ENCODE peak calls at places on chromosomes 12 and 14, in ten cellular contexts. R, X, U, A, P, W, Z, M, O and Q are unnamed samples.

GRCh38 chr12:116937640-116938039 is 26.9 kb downstream of the FBXW8 start:
- DNase-seq in R (no peak), X (no peak), U (no peak), A (no peak), P (no peak), W (no peak), Z (no peak), M (peak), O (no peak), Q (peak)

GRCh38 chr12:99810718-99811593 is 163.4 kb downstream of the GARIN6 start:
- DNase-seq in R (peak), X (no peak), U (no peak), A (peak), P (no peak), W (no peak), Z (no peak), M (no peak), O (no peak), Q (no peak)

GRCh38 chr14:71621276-71621675 is 311.0 kb upstream of the RGS6 start:
- DNase-seq in R (no peak), X (no peak), U (no peak), A (no peak), P (no peak), W (no peak), Z (no peak), M (no peak), O (no peak), Q (no peak)

GRCh38 chr14:31206536-31207286 is 882 bp downstream of the HECTD1 start:
- DNase-seq in R (peak), X (peak), U (peak), A (no peak), P (peak), W (peak), Z (peak), M (peak), O (no peak), Q (peak)

GRCh38 chr12:4379410-4379809 is at the start of gene FGF23:
- DNase-seq in R (no peak), X (no peak), U (peak), A (no peak), P (no peak), W (no peak), Z (peak), M (no peak), O (no peak), Q (peak)

GRCh38 chr14:21768116-21768874 is 94.7 kb upstream of the OR4E1 start:
- DNase-seq in R (peak), X (no peak), U (peak), A (peak), P (no peak), W (no peak), Z (no peak), M (no peak), O (no peak), Q (no peak)

GRCh38 chr12:68400231-68400829 is 68.2 kb upstream of the MDM1 start:
- DNase-seq in R (no peak), X (no peak), U (no peak), A (no peak), P (no peak), W (no peak), Z (no peak), M (no peak), O (no peak), Q (no peak)

GRCh38 chr14:24734917-24735500 is 101.0 kb upstream of the GZMB start:
- DNase-seq in R (peak), X (peak), U (peak), A (peak), P (no peak), W (no peak), Z (peak), M (no peak), O (peak), Q (peak)

GRCh38 chr12:4283512-4284255 is 10.1 kb downstream of the CCND2 start:
- DNase-seq in R (no peak), X (no peak), U (no peak), A (no peak), P (no peak), W (no peak), Z (no peak), M (no peak), O (no peak), Q (no peak)

GRCh38 chr12:24838531-24838950 is 110.4 kb downstream of the BCAT1 start:
- DNase-seq in R (peak), X (peak), U (no peak), A (no peak), P (peak), W (no peak), Z (no peak), M (peak), O (peak), Q (no peak)

GRCh38 chr14:65103150-65103760 is 938 bp upstream of the MAX start:
- DNase-seq in R (peak), X (peak), U (peak), A (peak), P (no peak), W (no peak), Z (no peak), M (no peak), O (no peak), Q (no peak)

GRCh38 chr14:58607131-58607531 is 30.6 kb upstream of the DACT1 start:
- DNase-seq in R (no peak), X (no peak), U (peak), A (no peak), P (no peak), W (no peak), Z (no peak), M (no peak), O (no peak), Q (no peak)

GRCh38 chr12:125222876-125223275 is 157.6 kb downstream of the AACS start:
- DNase-seq in R (no peak), X (no peak), U (no peak), A (no peak), P (no peak), W (no peak), Z (no peak), M (no peak), O (no peak), Q (no peak)

GRCh38 chr14:40216976-40217375 is 784.7 kb upstream of the FBXO33 start:
- DNase-seq in R (no peak), X (no peak), U (no peak), A (no peak), P (no peak), W (no peak), Z (no peak), M (no peak), O (no peak), Q (no peak)

GRCh38 chr12:125284945-125285344 is 219.7 kb downstream of the AACS start:
- DNase-seq in R (no peak), X (no peak), U (no peak), A (no peak), P (no peak), W (no peak), Z (no peak), M (no peak), O (no peak), Q (no peak)

GRCh38 chr14:65223636-65224035 is 121.3 kb upstream of the MAX start:
- DNase-seq in R (no peak), X (no peak), U (no peak), A (no peak), P (no peak), W (no peak), Z (no peak), M (no peak), O (no peak), Q (no peak)

GRCh38 chr12:110565919-110566871 is 16.9 kb downstream of the PPTC7 start:
- DNase-seq in R (no peak), X (no peak), U (no peak), A (no peak), P (no peak), W (no peak), Z (no peak), M (no peak), O (no peak), Q (no peak)

GRCh38 chr14:53174918-53175317 is 21.8 kb upstream of the DDHD1 start:
- DNase-seq in R (no peak), X (no peak), U (peak), A (no peak), P (no peak), W (no peak), Z (no peak), M (no peak), O (no peak), Q (no peak)

GRCh38 chr14:28565345-28565744 is 201.2 kb upstream of the FOXG1 start:
- DNase-seq in R (no peak), X (no peak), U (no peak), A (no peak), P (no peak), W (no peak), Z (no peak), M (no peak), O (no peak), Q (no peak)

GRCh38 chr12:5003025-5003666 is 40.5 kb upstream of the KCNA5 start:
- DNase-seq in R (peak), X (peak), U (peak), A (peak), P (peak), W (no peak), Z (peak), M (peak), O (no peak), Q (peak)

GRCh38 chr14:75578786-75579781 is 664 bp downstream of the FLVCR2 start:
- DNase-seq in R (no peak), X (no peak), U (no peak), A (peak), P (peak), W (no peak), Z (peak), M (peak), O (no peak), Q (no peak)

GRCh38 chr14:103576371-103577024 is 13.7 kb downstream of the COA8 start:
- DNase-seq in R (no peak), X (no peak), U (peak), A (peak), P (peak), W (no peak), Z (peak), M (peak), O (peak), Q (peak)

GRCh38 chr12:12495536-12495935 is 67.1 kb downstream of the DUSP16 start:
- DNase-seq in R (no peak), X (no peak), U (no peak), A (no peak), P (no peak), W (no peak), Z (no peak), M (no peak), O (no peak), Q (no peak)

GRCh38 chr14:102583726-102584125 is 8.7 kb upstream of the RCOR1 start:
- DNase-seq in R (no peak), X (no peak), U (no peak), A (no peak), P (no peak), W (no peak), Z (no peak), M (no peak), O (no peak), Q (no peak)

GRCh38 chr14:57182760-57183503 is 85.8 kb downstream of the EXOC5 start:
- DNase-seq in R (no peak), X (peak), U (peak), A (no peak), P (no peak), W (no peak), Z (no peak), M (no peak), O (no peak), Q (peak)

GRCh38 chr12:93785262-93786010 is 108.3 kb downstream of the CRADD start:
- DNase-seq in R (no peak), X (no peak), U (peak), A (peak), P (peak), W (peak), Z (no peak), M (peak), O (peak), Q (no peak)

GRCh38 chr12:120180975-120181374 is 13.5 kb downstream of the GCN1 start:
- DNase-seq in R (no peak), X (no peak), U (no peak), A (no peak), P (no peak), W (no peak), Z (no peak), M (no peak), O (no peak), Q (no peak)

GRCh38 chr12:5773550-5773949 is 171.5 kb downstream of the ANO2 start:
- DNase-seq in R (no peak), X (no peak), U (no peak), A (no peak), P (no peak), W (no peak), Z (no peak), M (no peak), O (no peak), Q (no peak)

GRCh38 chr14:52067873-52068740 is 752 bp downstream of the NID2 start:
- DNase-seq in R (no peak), X (peak), U (peak), A (peak), P (peak), W (no peak), Z (peak), M (peak), O (no peak), Q (peak)

DNA sequence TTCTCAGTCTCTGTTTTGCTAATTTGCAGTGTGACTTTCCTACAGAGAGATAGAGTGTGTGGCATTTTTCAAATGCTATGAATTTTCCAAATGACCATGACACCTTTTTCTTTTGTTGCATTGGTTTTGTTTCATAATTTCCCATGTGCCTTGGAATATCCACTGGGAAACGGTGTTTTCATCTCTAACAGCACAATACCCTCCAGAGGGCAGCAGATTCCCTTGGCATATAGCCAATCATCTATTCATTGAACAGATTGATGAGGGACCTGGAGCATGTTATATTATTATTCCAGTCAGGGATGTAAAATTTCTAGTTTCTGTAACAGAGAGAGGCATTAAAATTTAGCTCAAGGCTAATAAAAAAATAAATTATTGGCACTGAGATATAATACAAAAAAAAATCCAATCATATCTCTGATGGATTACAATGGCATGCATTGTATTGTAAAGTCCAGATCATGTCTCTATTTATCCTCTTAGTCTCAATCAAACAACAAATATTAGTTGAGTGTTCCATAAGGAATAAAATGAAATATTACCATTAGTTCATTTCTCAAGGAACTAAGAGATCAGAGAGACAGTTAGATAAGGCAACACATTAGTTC is 29.6 kb upstream of the NTN4 start:
- DNase-seq in R (no peak), X (no peak), U (peak), A (peak), P (no peak), W (no peak), Z (no peak), M (no peak), O (no peak), Q (no peak)
- TF ChIP-seq CTCF in R (peak), X (no peak), U (peak), A (peak), P (peak), W (no peak), Z (peak), M (peak), O (peak), Q (peak)

GRCh38 chr14:69687963-69688649 is 76.7 kb downstream of the SUSD6 start:
- DNase-seq in R (no peak), X (no peak), U (no peak), A (no peak), P (no peak), W (no peak), Z (peak), M (no peak), O (no peak), Q (no peak)

GRCh38 chr14:69685217-69685616 is 73.8 kb downstream of the SUSD6 start:
- DNase-seq in R (no peak), X (peak), U (no peak), A (no peak), P (no peak), W (peak), Z (no peak), M (no peak), O (no peak), Q (no peak)

GRCh38 chr14:69684461-69685183 is 73.2 kb downstream of the SUSD6 start:
- DNase-seq in R (no peak), X (no peak), U (no peak), A (no peak), P (no peak), W (no peak), Z (no peak), M (no peak), O (no peak), Q (no peak)

GRCh38 chr14:69683971-69684370 is 72.6 kb downstream of the SUSD6 start:
- DNase-seq in R (no peak), X (peak), U (no peak), A (no peak), P (no peak), W (no peak), Z (no peak), M (no peak), O (no peak), Q (no peak)

GRCh38 chr14:69685716-69686115 is 74.3 kb downstream of the SUSD6 start:
- DNase-seq in R (no peak), X (no peak), U (no peak), A (no peak), P (peak), W (no peak), Z (no peak), M (peak), O (no peak), Q (no peak)
- TF ChIP-seq CTCF in R (no peak), X (no peak), U (no peak), A (no peak), P (no peak), W (no peak), Z (no peak), M (no peak), O (no peak), Q (no peak)

GRCh38 chr14:100906420-100906819 is 2.9 kb upstream of the RTL1 start:
- DNase-seq in R (no peak), X (peak), U (peak), A (no peak), P (peak), W (no peak), Z (no peak), M (no peak), O (no peak), Q (peak)
- TF ChIP-seq CTCF in R (peak), X (no peak), U (peak), A (peak), P (no peak), W (no peak), Z (peak), M (no peak), O (no peak), Q (peak)

DNA sequence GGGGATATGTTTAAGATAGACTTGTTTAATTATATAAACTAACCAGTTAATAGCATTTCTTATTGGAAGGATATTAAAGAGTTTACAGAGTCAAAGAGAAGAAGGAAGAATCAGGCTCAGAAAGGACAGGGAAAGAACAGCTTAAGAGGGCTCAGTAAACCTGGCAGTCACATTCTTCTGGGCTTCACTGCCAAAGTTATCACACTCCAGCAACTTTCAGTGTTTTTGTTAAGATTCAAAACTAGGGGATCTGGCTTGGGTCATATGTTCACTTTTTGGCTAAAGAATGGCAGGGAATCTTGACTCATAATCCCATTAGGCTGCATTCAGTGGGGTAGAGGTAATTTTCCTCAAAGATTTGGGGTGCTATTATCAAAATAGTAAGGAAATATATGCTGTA is 312.3 kb downstream of the RAD51B start:
- DNase-seq in R (no peak), X (no peak), U (no peak), A (no peak), P (no peak), W (no peak), Z (no peak), M (no peak), O (no peak), Q (no peak)
- TF ChIP-seq CTCF in R (no peak), X (no peak), U (no peak), A (no peak), P (no peak), W (no peak), Z (no peak), M (no peak), O (no peak), Q (no peak)